ENCODE peak calls at places on chromosome 9, in five cellular contexts. F is GM12865, J is NCI-H1694 treated with DMSO at 0.1 percent for 48 hours, H is GDM1, O is AG04450. N is an unnamed sample.

GRCh38 chr9:137070906-137071275 is 534 bp upstream of the SAPCD2 start:
- DNase-seq in J (no peak), F (no peak), H (no peak), O (no peak), N (peak)

GRCh38 chr9:107751522-107752235 is 262.1 kb upstream of the KLF4 start:
- DNase-seq in J (no peak), O (no peak), F (peak), H (no peak), N (no peak)

GRCh38 chr9:128863647-128864046 is 18.1 kb downstream of the KYAT1 start:
- DNase-seq in F (peak), H (peak), O (no peak), J (no peak), N (peak)

GRCh38 chr9:38718148-38718547 is 1.8 kb downstream of the FAM240B start:
- DNase-seq in J (no peak), F (no peak), O (no peak), H (no peak), N (no peak)

GRCh38 chr9:115924669-115924987 is 229.0 kb upstream of the PAPPA start:
- DNase-seq in F (no peak), O (no peak), J (no peak), H (no peak), N (no peak)

GRCh38 chr9:112820886-112821285 is 69.8 kb downstream of the SLC46A2 start:
- DNase-seq in F (no peak), H (no peak), J (no peak), O (peak), N (no peak)

GRCh38 chr9:127862075-127863011 is 7.9 kb upstream of the ENG start:
- DNase-seq in J (no peak), H (peak), F (peak), O (no peak), N (peak)

GRCh38 chr9:114005371-114006154 is 72.5 kb downstream of the AMBP start:
- DNase-seq in H (no peak), F (no peak), O (no peak), J (no peak), N (no peak)

GRCh38 chr9:96014078-96014477 is 138.6 kb downstream of the ERCC6L2 start:
- DNase-seq in H (no peak), O (no peak), F (peak), J (no peak), N (no peak)

GRCh38 chr9:101324245-101324804 is 60.5 kb downstream of the BAAT start:
- DNase-seq in F (no peak), H (no peak), O (no peak), J (no peak), N (no peak)

GRCh38 chr9:22124263-22125011 is 115.3 kb upstream of the CDKN2B start:
- DNase-seq in F (no peak), H (no peak), J (no peak), O (no peak), N (no peak)

GRCh38 chr9:34994429-34995287 is 5.1 kb downstream of the DNAJB5 start:
- DNase-seq in O (no peak), H (no peak), F (peak), J (peak), N (no peak)

GRCh38 chr9:75992480-75993206 is 102.2 kb downstream of the PCSK5 start:
- DNase-seq in O (no peak), H (no peak), J (no peak), F (no peak), N (no peak)

GRCh38 chr9:78879324-78880100 is 582.6 kb downstream of the PSAT1 start:
- DNase-seq in O (no peak), H (no peak), F (no peak), J (no peak), N (no peak)

GRCh38 chr9:20940447-20941176 is 90.8 kb downstream of the HACD4 start:
- DNase-seq in O (no peak), H (no peak), J (no peak), F (no peak), N (no peak)

GRCh38 chr9:75230469-75230868 is 142.2 kb downstream of the OSTF1 start:
- DNase-seq in H (no peak), O (no peak), J (no peak), F (no peak), N (no peak)

N was measured in amygdala.